ENCODE peak calls at places on chromosome 22, in four cellular contexts. T, B, V and U are unnamed samples.
A peak's percentile ranks its signal among the peaks of the same experiment; 100 is the strongest.

GRCh38 chr22:40040927-40041326 is 46.2 kb downstream of the FAM83F start:
- DNase-seq in T (no peak), B (no peak), V (no peak), U (no peak)

GRCh38 chr22:41092847-41093371 is 517 bp downstream of the EP300 start:
- DNase-seq in T (peak; percentile 7), B (no peak), V (peak; percentile 37), U (peak; percentile 25)

GRCh38 chr22:49687786-49688515 is 139.7 kb downstream of the BRD1 start:
- DNase-seq in T (no peak), B (no peak), V (no peak), U (no peak)

GRCh38 chr22:36916034-36916433 is 2.6 kb downstream of the CSF2RB start:
- DNase-seq in T (no peak), B (no peak), V (no peak), U (no peak)

GRCh38 chr22:39317756-39318506 is 1.5 kb downstream of the RPL3 start:
- DNase-seq in T (no peak), B (no peak), V (no peak), U (no peak)

GRCh38 chr22:27124336-27125023 is 467.1 kb downstream of the MIAT start:
- DNase-seq in T (no peak), B (no peak), V (peak; percentile 32), U (no peak)

GRCh38 chr22:40679964-40680818 is 907 bp downstream of the MCHR1 start:
- DNase-seq in T (no peak), B (no peak), V (no peak), U (no peak)

GRCh38 chr22:49721211-49721763 is 106.4 kb downstream of the BRD1 start:
- DNase-seq in T (no peak), B (no peak), V (no peak), U (no peak)

GRCh38 chr22:23537421-23537820 is 42.7 kb downstream of the IGLL1 start:
- DNase-seq in T (no peak), B (no peak), V (no peak), U (no peak)

GRCh38 chr22:39299829-39300178 is 19.6 kb downstream of the RPL3 start:
- DNase-seq in T (no peak), B (no peak), V (no peak), U (no peak)

GRCh38 chr22:40975346-40975745 is 24.2 kb downstream of the RBX1 start:
- DNase-seq in T (no peak), B (no peak), V (peak; percentile 60), U (peak; percentile 2)